ENCODE peak calls at places on chromosomes 2 and 18, in nine cellular contexts. M is HT1080; L is amygdala; V is left kidney; X is PC-3; E is midbrain; A is IMR-90; P is activated CD4-positive, CD25-positive, alpha-beta regulatory T cell; K is mesendoderm. S is an unnamed sample.

GRCh38 chr2:232955856-232956255 is 57.2 kb downstream of the NGEF start:
- DNase-seq in P (no peak), M (no peak), A (no peak), X (no peak), L (no peak), K (no peak), E (no peak), V (no peak), S (no peak)

GRCh38 chr2:23077599-23077998 is 307.4 kb upstream of the KLHL29 start:
- DNase-seq in M (peak), E (no peak), K (peak), A (no peak), V (no peak), X (no peak), L (no peak), P (no peak), S (no peak)

GRCh38 chr2:191686079-191686478 is 8.1 kb downstream of the NABP1 start:
- DNase-seq in L (no peak), A (no peak), X (no peak), K (no peak), P (no peak), V (no peak), M (no peak), E (no peak), S (no peak)

GRCh38 chr2:73457982-73458381 is 72.3 kb downstream of the ALMS1 start:
- DNase-seq in A (no peak), E (no peak), L (no peak), V (no peak), P (no peak), M (no peak), X (no peak), K (no peak), S (no peak)

GRCh38 chr2:236621786-236622185 is 52.2 kb downstream of the ACKR3 start:
- DNase-seq in K (peak), X (no peak), A (no peak), M (no peak), V (no peak), L (no peak), P (no peak), E (no peak), S (no peak)

GRCh38 chr18:80159713-80160636 is 50.9 kb downstream of the ADNP2 start:
- DNase-seq in M (no peak), X (no peak), A (no peak), E (no peak), P (no peak), L (no peak), K (peak), V (peak), S (peak)

GRCh38 chr2:68784191-68784590 is 49.6 kb downstream of the ARHGAP25 start:
- DNase-seq in X (no peak), E (no peak), M (no peak), A (no peak), P (no peak), K (no peak), L (no peak), V (no peak), S (no peak)

GRCh38 chr2:467892-468630 is 180.2 kb upstream of the ALKAL2 start:
- DNase-seq in K (peak), L (no peak), V (peak), A (no peak), M (no peak), P (no peak), X (no peak), E (no peak), S (no peak)

GRCh38 chr2:207239754-207240494 is 74.2 kb upstream of the KLF7 start:
- DNase-seq in A (peak), V (no peak), P (no peak), E (no peak), M (peak), K (no peak), L (no peak), X (peak), S (no peak)

GRCh38 chr2:149601141-149601796 is 13.7 kb upstream of the MMADHC start:
- DNase-seq in K (no peak), L (no peak), X (peak), E (no peak), M (peak), A (peak), P (no peak), V (no peak), S (no peak)

GRCh38 chr2:171754254-171754939 is 67.1 kb downstream of the DYNC1I2 start:
- DNase-seq in A (peak), E (no peak), M (no peak), K (no peak), X (peak), P (no peak), L (no peak), V (no peak), S (no peak)

GRCh38 chr18:26840965-26841364 is 24.5 kb downstream of the AQP4 start:
- DNase-seq in K (peak), E (no peak), V (no peak), P (no peak), M (no peak), X (no peak), A (no peak), L (no peak), S (no peak)

S was measured in T follicular helper cell.